ENCODE peak calls at places on chromosomes 7 and 10, in six cellular contexts. L is GM23338, Z is endothelial cell, R is GM13976, M is cardiac muscle cell, F is Calu3. I is an unnamed sample.

GRCh38 chr10:110175406-110175805 is 32.0 kb upstream of the MXI1 start:
- DNase-seq in L (no peak), Z (no peak), R (no peak), F (no peak), M (peak), I (no peak)

GRCh38 chr10:123614888-123615287 is 51.3 kb upstream of the GPR26 start:
- DNase-seq in M (peak), F (peak), Z (peak), L (peak), R (peak), I (peak)

GRCh38 chr7:14235056-14235455 is 245.6 kb upstream of the ETV1 start:
- DNase-seq in Z (no peak), L (no peak), R (no peak), M (no peak), F (no peak), I (no peak)

GRCh38 chr7:49037348-49038210 is 113.2 kb downstream of the CDC14C start:
- DNase-seq in L (peak), Z (no peak), R (no peak), M (no peak), F (no peak), I (no peak)

GRCh38 chr10:68153473-68154210 is 44.4 kb downstream of the MYPN start:
- DNase-seq in R (no peak), Z (no peak), L (peak), F (peak), M (peak), I (peak)

GRCh38 chr10:79044846-79045245 is 23.9 kb upstream of the ZMIZ1 start:
- DNase-seq in F (no peak), Z (no peak), R (peak), M (no peak), L (no peak), I (no peak)

GRCh38 chr7:77753173-77753572 is 45.1 kb downstream of the TMEM60 start:
- DNase-seq in F (no peak), L (no peak), M (no peak), R (no peak), Z (no peak), I (no peak)

GRCh38 chr10:50260791-50261281 is 9.5 kb upstream of the ASAH2 start:
- DNase-seq in M (no peak), Z (no peak), L (no peak), R (peak), F (no peak), I (peak)

GRCh38 chr7:28155964-28156363 is 24.6 kb downstream of the JAZF1 start:
- DNase-seq in Z (no peak), L (no peak), R (no peak), M (peak), F (peak), I (peak)

GRCh38 chr7:155208681-155209477 is 88.8 kb upstream of the INSIG1 start:
- DNase-seq in M (peak), R (no peak), Z (no peak), L (no peak), F (peak), I (no peak)

GRCh38 chr10:122636953-122637352 is 62.7 kb downstream of the C10orf120 start:
- DNase-seq in R (no peak), F (no peak), L (no peak), Z (no peak), M (no peak), I (no peak)

GRCh38 chr7:16652255-16652583 is 6.2 kb downstream of the BZW2 start:
- DNase-seq in Z (no peak), R (no peak), M (peak), F (no peak), L (no peak), I (no peak)

GRCh38 chr7:41855798-41856197 is 152.9 kb upstream of the INHBA start:
- DNase-seq in Z (no peak), F (no peak), M (no peak), L (no peak), R (no peak), I (no peak)

GRCh38 chr10:16545126-16545736 is 23.6 kb upstream of the C1QL3 start:
- DNase-seq in L (peak), M (peak), F (peak), R (peak), Z (no peak), I (peak)

GRCh38 chr7:92955081-92955480 is 118.7 kb upstream of the CDK6 start:
- DNase-seq in R (no peak), F (no peak), Z (no peak), M (no peak), L (no peak), I (no peak)

GRCh38 chr7:22444181-22444966 is 55.6 kb downstream of the STEAP1B start:
- DNase-seq in Z (no peak), F (peak), L (no peak), R (no peak), M (peak), I (peak)

GRCh38 chr7:10237306-10237705 is 736.4 kb upstream of the PHF14 start:
- DNase-seq in L (no peak), M (peak), F (no peak), Z (no peak), R (no peak), I (peak)

GRCh38 chr10:18607503-18607902 is 43.9 kb downstream of the NSUN6 start:
- DNase-seq in R (no peak), F (peak), M (peak), Z (no peak), L (no peak), I (peak)

GRCh38 chr10:35212856-35213255 is 86.2 kb downstream of the CREM start:
- DNase-seq in F (no peak), R (no peak), M (no peak), L (no peak), Z (no peak), I (no peak)

GRCh38 chr10:132724436-132724835 is 61.5 kb downstream of the NKX6-2 start:
- DNase-seq in R (no peak), Z (no peak), L (no peak), M (no peak), F (no peak), I (no peak)

GRCh38 chr10:132725202-132725601 is 60.7 kb downstream of the NKX6-2 start:
- DNase-seq in Z (no peak), L (no peak), F (no peak), R (no peak), M (no peak), I (no peak)

GRCh38 chr10:132721725-132722124 is 64.2 kb downstream of the NKX6-2 start:
- DNase-seq in Z (no peak), R (no peak), M (no peak), F (no peak), L (no peak), I (no peak)

GRCh38 chr10:132722391-132722790 is 63.6 kb downstream of the NKX6-2 start:
- DNase-seq in L (no peak), F (no peak), Z (no peak), R (no peak), M (no peak), I (no peak)

DNA sequence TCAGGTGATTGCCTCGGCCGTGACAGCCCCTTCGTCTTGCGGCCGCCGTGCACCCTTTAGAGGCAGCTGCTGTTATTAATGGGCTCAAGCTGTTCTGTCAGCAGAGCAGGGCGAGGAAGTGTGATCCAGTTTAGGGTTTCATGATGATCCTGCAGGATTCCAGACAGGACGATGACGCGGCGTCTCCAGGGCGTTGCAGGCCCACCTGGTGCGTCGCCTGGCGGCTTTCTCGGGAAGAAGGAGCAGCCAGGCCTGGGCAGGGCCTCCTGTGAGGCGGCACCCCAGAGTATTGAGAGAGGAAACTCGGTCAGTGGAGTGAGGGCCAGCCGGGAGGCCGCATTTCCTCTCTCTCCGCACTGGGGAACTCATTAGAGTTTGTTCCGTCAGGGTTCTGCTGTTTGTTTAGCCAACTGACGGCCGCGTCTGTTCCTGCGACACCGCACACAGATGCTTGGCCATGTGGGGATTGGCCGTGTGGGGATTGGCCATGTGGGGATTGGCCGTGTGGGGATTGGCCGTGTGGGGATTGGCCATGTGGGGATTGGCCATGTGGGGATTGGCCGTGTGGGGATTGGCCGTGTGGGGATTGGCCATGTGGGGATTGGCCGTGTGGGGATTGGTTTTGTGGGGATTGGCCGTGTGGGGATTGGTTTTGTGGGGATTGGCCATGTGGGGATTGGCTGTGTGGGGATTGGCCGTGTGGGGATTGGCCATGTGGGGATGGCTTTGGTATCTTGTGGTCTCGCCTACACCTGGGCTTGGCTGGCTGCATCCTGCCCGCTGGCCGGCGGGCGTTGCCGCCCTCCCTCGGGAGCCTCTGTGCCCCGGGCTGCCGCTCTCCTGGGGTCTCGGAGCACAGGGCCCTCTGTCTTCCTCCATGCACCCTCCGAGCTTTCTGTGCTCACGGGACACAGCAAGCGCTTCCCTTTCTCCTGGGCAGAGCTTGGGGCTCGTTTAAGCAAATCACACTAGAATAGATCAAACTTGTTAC is 62.7 kb downstream of the NKX6-2 start:
- DNase-seq in R (no peak), F (no peak), Z (no peak), L (no peak), M (no peak), I (no peak)
- TF ChIP-seq CTCF in R (no peak), F (no peak), Z (no peak), L (no peak), M (no peak), I (no peak)

GRCh38 chr10:87861953-87862643 is 1.2 kb downstream of the KLLN start:
- DNase-seq in L (peak), M (peak), R (peak), Z (peak), F (peak), I (peak)
- TF ChIP-seq CTCF in L (no peak), M (no peak), R (no peak), Z (no peak), F (no peak), I (no peak)

DNA sequence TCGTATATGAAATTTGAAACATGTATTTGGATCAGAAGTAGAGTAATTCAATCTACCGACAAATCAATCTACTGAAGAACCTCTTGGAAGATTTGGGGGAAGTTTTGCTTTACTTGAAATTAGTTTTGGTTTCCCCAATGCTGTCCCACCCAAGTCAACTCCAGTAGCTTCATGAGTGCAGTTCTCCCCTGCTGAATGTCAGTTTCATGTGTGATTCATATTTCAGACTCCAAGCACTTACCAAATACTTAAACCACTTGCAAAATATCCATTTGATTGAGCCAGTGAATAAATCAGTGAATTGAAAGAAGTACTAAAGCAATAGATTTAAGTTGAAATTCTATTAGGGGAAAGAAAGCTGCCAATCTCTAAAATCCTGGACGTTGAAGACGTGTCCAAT is 9.3 kb downstream of the CALML5 start:
- DNase-seq in Z (no peak), R (no peak), L (no peak), F (no peak), M (no peak), I (no peak)
- TF ChIP-seq CTCF in Z (no peak), R (no peak), L (no peak), F (no peak), M (no peak), I (no peak)

GRCh38 chr7:115676080-115676479 is 354.5 kb downstream of the TFEC start:
- DNase-seq in M (peak), F (peak), R (no peak), Z (peak), L (peak), I (no peak)
- TF ChIP-seq CTCF in M (peak), F (no peak), R (no peak), Z (no peak), L (peak), I (peak)

GRCh38 chr10:127612-128432 is 7.4 kb upstream of the ZMYND11 start:
- DNase-seq in R (peak), M (no peak), F (no peak), Z (peak), L (no peak), I (no peak)

GRCh38 chr10:132961-133898 is 2.0 kb upstream of the ZMYND11 start:
- DNase-seq in M (peak), F (no peak), R (no peak), L (peak), Z (no peak), I (peak)

GRCh38 chr10:124874-125273 is 10.4 kb upstream of the ZMYND11 start:
- DNase-seq in R (no peak), F (no peak), L (no peak), M (no peak), Z (no peak), I (no peak)

GRCh38 chr10:134205-134742 is 981 bp upstream of the ZMYND11 start:
- DNase-seq in M (no peak), L (peak), F (no peak), R (no peak), Z (no peak), I (no peak)

DNA sequence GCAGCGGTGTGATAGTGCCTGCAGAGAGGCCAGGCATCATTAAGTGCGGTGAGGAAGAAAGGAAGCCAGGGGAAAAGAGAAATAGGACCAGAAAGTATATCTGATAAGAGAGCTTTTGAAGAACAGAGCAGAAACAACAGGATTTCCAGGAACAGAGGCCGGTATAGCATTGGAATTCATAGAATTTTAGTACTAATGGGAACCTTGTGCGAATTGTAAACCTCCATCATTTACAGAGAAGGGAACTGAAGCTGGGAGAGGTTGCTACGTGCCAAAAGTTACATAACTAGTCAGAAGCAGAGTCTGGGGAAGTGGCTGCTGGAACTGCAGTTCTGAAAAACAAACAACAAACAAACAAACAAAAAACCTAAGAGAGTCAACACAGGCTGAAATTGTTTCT is 5.5 kb upstream of the ZMYND11 start:
- DNase-seq in F (no peak), Z (no peak), R (no peak), M (no peak), L (no peak), I (no peak)
- TF ChIP-seq CTCF in F (no peak), Z (no peak), R (no peak), M (no peak), L (no peak), I (no peak)

GRCh38 chr10:77350711-77351119 is 286.9 kb downstream of the KCNMA1 start:
- DNase-seq in R (no peak), F (peak), L (no peak), Z (no peak), M (peak), I (no peak)
- TF ChIP-seq CTCF in R (no peak), F (no peak), L (no peak), Z (no peak), M (peak), I (no peak)

DNA sequence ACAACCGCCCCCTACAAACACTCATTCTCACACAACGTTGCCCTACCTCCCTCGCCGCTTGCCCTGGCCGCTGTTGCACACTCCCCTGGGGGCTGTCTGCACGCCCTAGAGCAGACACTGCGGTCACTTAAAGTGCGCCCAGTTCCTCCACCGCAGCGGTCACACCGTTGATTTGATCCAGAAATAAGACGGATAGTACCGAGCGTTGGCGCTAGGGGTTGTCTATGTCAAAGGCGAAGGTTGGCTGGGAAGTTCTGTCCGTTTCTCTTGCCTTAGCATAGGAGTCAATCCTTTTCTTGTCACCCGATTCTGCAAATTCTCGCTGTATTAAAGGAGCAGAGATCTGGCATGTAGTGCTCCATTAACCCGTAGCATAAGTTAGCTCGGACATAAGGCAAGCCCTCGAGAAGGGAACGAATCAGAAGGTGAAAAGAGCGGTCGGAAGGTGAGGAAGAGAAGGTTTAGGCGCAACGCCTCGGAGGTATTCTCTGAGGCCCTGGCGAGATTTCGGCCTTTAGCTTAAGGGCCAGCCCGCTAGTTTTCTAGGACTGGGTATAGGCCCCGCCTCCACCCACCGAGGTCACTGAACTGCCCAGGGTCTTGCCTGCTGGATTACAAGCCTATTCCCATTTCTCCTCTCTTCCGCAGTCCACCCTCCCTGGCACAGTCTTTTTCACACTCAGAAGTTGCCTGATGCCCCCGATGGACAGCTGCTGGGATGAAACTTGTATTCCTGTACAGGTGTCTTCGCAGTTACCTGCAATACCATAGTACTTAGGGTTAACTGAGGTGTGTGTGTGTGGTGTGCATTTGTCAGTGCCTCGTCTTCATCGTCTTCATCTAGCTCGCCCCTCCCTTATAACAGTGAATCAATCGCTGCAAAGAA is 10.7 kb downstream of the NXPH1 start:
- DNase-seq in L (peak), Z (peak), F (peak), M (no peak), R (no peak), I (no peak)
- TF ChIP-seq CTCF in L (peak), Z (peak), F (peak), M (no peak), R (no peak), I (no peak)

GRCh38 chr10:84739641-84740040 is 411.3 kb downstream of the CCSER2 start:
- DNase-seq in Z (no peak), L (no peak), R (no peak), F (no peak), M (no peak), I (no peak)

GRCh38 chr10:84743483-84743882 is 415.1 kb downstream of the CCSER2 start:
- DNase-seq in L (peak), M (no peak), F (no peak), Z (no peak), R (no peak), I (peak)
- TF ChIP-seq CTCF in L (peak), M (no peak), F (peak), Z (peak), R (no peak), I (peak)

I was measured in HepG2.